ENCODE peak calls at places on chromosomes 6 and 20, in seven cellular contexts. One of them, this sample, is unnamed.

GRCh38 chr20:59645761-59646171 is 41.4 kb downstream of the PHACTR3 start:
- DNase-seq in GM23338: no peak
- DNase-seq in occipital lobe: no peak
- DNase-seq in stimulated activated CD4-positive, alpha-beta T cell treated with anti-CD3 and anti-CD28 coated beads, Interleukin-2, amount 100 ng/mL, for 48 hours: no peak
- DNase-seq in PC-3: peak
- DNase-seq in T follicular helper cell: no peak
- DNase-seq in cardiac fibroblast: no peak
- DNase-seq in this sample: no peak

GRCh38 chr6:27178860-27179259 is 68.6 kb upstream of the PRSS16 start:
- DNase-seq in GM23338: peak
- DNase-seq in occipital lobe: no peak
- DNase-seq in stimulated activated CD4-positive, alpha-beta T cell treated with anti-CD3 and anti-CD28 coated beads, Interleukin-2, amount 100 ng/mL, for 48 hours: no peak
- DNase-seq in PC-3: no peak
- DNase-seq in T follicular helper cell: no peak
- DNase-seq in cardiac fibroblast: no peak
- DNase-seq in this sample: no peak

GRCh38 chr6:87637106-87637505 is 47.2 kb downstream of the ORC3 start:
- DNase-seq in GM23338: no peak
- DNase-seq in occipital lobe: no peak
- DNase-seq in stimulated activated CD4-positive, alpha-beta T cell treated with anti-CD3 and anti-CD28 coated beads, Interleukin-2, amount 100 ng/mL, for 48 hours: no peak
- DNase-seq in PC-3: no peak
- DNase-seq in T follicular helper cell: no peak
- DNase-seq in cardiac fibroblast: no peak
- DNase-seq in this sample: no peak

GRCh38 chr6:137722749-137723272 is 144.2 kb upstream of the TNFAIP3 start:
- DNase-seq in GM23338: no peak
- DNase-seq in occipital lobe: no peak
- DNase-seq in stimulated activated CD4-positive, alpha-beta T cell treated with anti-CD3 and anti-CD28 coated beads, Interleukin-2, amount 100 ng/mL, for 48 hours: no peak
- DNase-seq in PC-3: no peak
- DNase-seq in T follicular helper cell: no peak
- DNase-seq in cardiac fibroblast: no peak
- DNase-seq in this sample: no peak

GRCh38 chr6:167426620-167427019 is 101.7 kb downstream of the TTLL2 start:
- DNase-seq in GM23338: no peak
- DNase-seq in occipital lobe: no peak
- DNase-seq in stimulated activated CD4-positive, alpha-beta T cell treated with anti-CD3 and anti-CD28 coated beads, Interleukin-2, amount 100 ng/mL, for 48 hours: no peak
- DNase-seq in PC-3: no peak
- DNase-seq in T follicular helper cell: no peak
- DNase-seq in cardiac fibroblast: no peak
- DNase-seq in this sample: no peak

GRCh38 chr6:40274058-40274457 is 313.1 kb downstream of the LRFN2 start:
- DNase-seq in GM23338: no peak
- DNase-seq in occipital lobe: no peak
- DNase-seq in stimulated activated CD4-positive, alpha-beta T cell treated with anti-CD3 and anti-CD28 coated beads, Interleukin-2, amount 100 ng/mL, for 48 hours: no peak
- DNase-seq in PC-3: no peak
- DNase-seq in T follicular helper cell: no peak
- DNase-seq in cardiac fibroblast: no peak
- DNase-seq in this sample: no peak

GRCh38 chr6:45432944-45433343 is 55.2 kb upstream of the SUPT3H start:
- DNase-seq in GM23338: no peak
- DNase-seq in occipital lobe: no peak
- DNase-seq in stimulated activated CD4-positive, alpha-beta T cell treated with anti-CD3 and anti-CD28 coated beads, Interleukin-2, amount 100 ng/mL, for 48 hours: no peak
- DNase-seq in PC-3: peak
- DNase-seq in T follicular helper cell: no peak
- DNase-seq in cardiac fibroblast: peak
- DNase-seq in this sample: no peak

GRCh38 chr6:169445227-169445626 is 191.6 kb upstream of the THBS2 start:
- DNase-seq in GM23338: peak
- DNase-seq in occipital lobe: no peak
- DNase-seq in stimulated activated CD4-positive, alpha-beta T cell treated with anti-CD3 and anti-CD28 coated beads, Interleukin-2, amount 100 ng/mL, for 48 hours: no peak
- DNase-seq in PC-3: no peak
- DNase-seq in T follicular helper cell: no peak
- DNase-seq in cardiac fibroblast: no peak
- DNase-seq in this sample: no peak

GRCh38 chr20:50138479-50139393 is 14.8 kb downstream of the PEDS1 start:
- DNase-seq in GM23338: peak
- DNase-seq in occipital lobe: peak
- DNase-seq in stimulated activated CD4-positive, alpha-beta T cell treated with anti-CD3 and anti-CD28 coated beads, Interleukin-2, amount 100 ng/mL, for 48 hours: no peak
- DNase-seq in PC-3: no peak
- DNase-seq in T follicular helper cell: no peak
- DNase-seq in cardiac fibroblast: no peak
- DNase-seq in this sample: no peak

GRCh38 chr20:64156136-64156885 is 7.9 kb upstream of the MYT1 start:
- DNase-seq in GM23338: no peak
- DNase-seq in occipital lobe: no peak
- DNase-seq in stimulated activated CD4-positive, alpha-beta T cell treated with anti-CD3 and anti-CD28 coated beads, Interleukin-2, amount 100 ng/mL, for 48 hours: no peak
- DNase-seq in PC-3: no peak
- DNase-seq in T follicular helper cell: no peak
- DNase-seq in cardiac fibroblast: no peak
- DNase-seq in this sample: no peak

GRCh38 chr20:37326666-37327065 is 19.3 kb upstream of the SRC start:
- DNase-seq in GM23338: no peak
- DNase-seq in occipital lobe: no peak
- DNase-seq in stimulated activated CD4-positive, alpha-beta T cell treated with anti-CD3 and anti-CD28 coated beads, Interleukin-2, amount 100 ng/mL, for 48 hours: no peak
- DNase-seq in PC-3: no peak
- DNase-seq in T follicular helper cell: no peak
- DNase-seq in cardiac fibroblast: no peak
- DNase-seq in this sample: no peak

GRCh38 chr6:16335176-16335575 is 96.8 kb downstream of the GMPR start:
- DNase-seq in GM23338: no peak
- DNase-seq in occipital lobe: no peak
- DNase-seq in stimulated activated CD4-positive, alpha-beta T cell treated with anti-CD3 and anti-CD28 coated beads, Interleukin-2, amount 100 ng/mL, for 48 hours: no peak
- DNase-seq in PC-3: no peak
- DNase-seq in T follicular helper cell: no peak
- DNase-seq in cardiac fibroblast: no peak
- DNase-seq in this sample: no peak

GRCh38 chr6:145428656-145429173 is 306.6 kb downstream of the EPM2A start:
- DNase-seq in GM23338: peak
- DNase-seq in occipital lobe: no peak
- DNase-seq in stimulated activated CD4-positive, alpha-beta T cell treated with anti-CD3 and anti-CD28 coated beads, Interleukin-2, amount 100 ng/mL, for 48 hours: no peak
- DNase-seq in PC-3: no peak
- DNase-seq in T follicular helper cell: no peak
- DNase-seq in cardiac fibroblast: no peak
- DNase-seq in this sample: no peak